ENCODE peak calls at places on chromosomes 13 and 19, in seven cellular contexts. C, U, K, X, Y, F and L are unnamed samples.

GRCh38 chr13:43232144-43232840 is 208.9 kb downstream of the DNAJC15 start:
- DNase-seq in C (no peak), U (no peak), K (peak; percentile 40), X (no peak), Y (no peak), F (no peak), L (peak; percentile 37)

GRCh38 chr19:22832031-22832762 is at the start of gene ZNF723:
- DNase-seq in C (no peak), U (no peak), K (no peak), X (no peak), Y (no peak), F (no peak), L (no peak)

GRCh38 chr19:3383121-3383722 is 16.8 kb downstream of the NFIC start:
- DNase-seq in C (no peak), U (no peak), K (no peak), X (no peak), Y (no peak), F (no peak), L (no peak)

GRCh38 chr19:49148784-49149651 is 6.2 kb downstream of the HRC start:
- DNase-seq in C (peak; percentile 76), U (peak; percentile 98), K (peak; percentile 99), X (peak; percentile 100), Y (peak; percentile 74), F (peak; percentile 7), L (peak; percentile 95)

GRCh38 chr19:15989889-15990288 is 41.1 kb downstream of the OR10H4 start:
- DNase-seq in C (no peak), U (no peak), K (no peak), X (peak; percentile 5), Y (no peak), F (no peak), L (no peak)

GRCh38 chr19:18501351-18501750 is 20.5 kb downstream of the ELL start:
- DNase-seq in C (no peak), U (no peak), K (no peak), X (no peak), Y (no peak), F (no peak), L (no peak)

GRCh38 chr13:31377946-31378345 is 178.2 kb downstream of the B3GLCT start:
- DNase-seq in C (no peak), U (no peak), K (no peak), X (no peak), Y (no peak), F (no peak), L (no peak)

GRCh38 chr13:87234981-87235380 is 436.2 kb upstream of the SLITRK5 start:
- DNase-seq in C (no peak), U (peak; percentile 59), K (peak; percentile 60), X (no peak), Y (no peak), F (peak; percentile 7), L (no peak)

GRCh38 chr13:41502676-41503075 is 45.3 kb downstream of the RGCC start:
- DNase-seq in C (no peak), U (no peak), K (no peak), X (no peak), Y (peak; percentile 43), F (peak; percentile 96), L (no peak)

GRCh38 chr19:38869836-38870607 is 8.1 kb downstream of the RINL start:
- DNase-seq in C (peak; percentile 93), U (peak; percentile 18), K (no peak), X (no peak), Y (peak; percentile 93), F (peak; percentile 61), L (no peak)

GRCh38 chr19:1969176-1970002 is 28.4 kb downstream of the CSNK1G2 start:
- DNase-seq in C (no peak), U (no peak), K (no peak), X (no peak), Y (no peak), F (no peak), L (no peak)

GRCh38 chr13:45231722-45232121 is 30.9 kb upstream of the KCTD4 start:
- DNase-seq in C (no peak), U (peak; percentile 37), K (no peak), X (no peak), Y (no peak), F (no peak), L (no peak)

GRCh38 chr13:33992891-33993336 is 175.0 kb downstream of the RFC3 start:
- DNase-seq in C (no peak), U (no peak), K (no peak), X (no peak), Y (no peak), F (no peak), L (no peak)

GRCh38 chr19:53511933-53512374 is 26.0 kb upstream of the ZNF331 start:
- DNase-seq in C (peak; percentile 17), U (peak; percentile 47), K (peak; percentile 63), X (peak; percentile 61), Y (no peak), F (no peak), L (peak; percentile 44)

GRCh38 chr19:1267441-1268391 is 1.4 kb upstream of the CIRBP start:
- DNase-seq in C (peak; percentile 32), U (no peak), K (no peak), X (no peak), Y (no peak), F (no peak), L (no peak)

GRCh38 chr13:52845766-52846566 is 2.5 kb downstream of the PCDH8 start:
- DNase-seq in C (no peak), U (no peak), K (no peak), X (no peak), Y (peak; percentile 35), F (peak; percentile 4), L (no peak)

GRCh38 chr19:39405261-39405912 is 1.3 kb upstream of the ZFP36 start:
- DNase-seq in C (no peak), U (no peak), K (no peak), X (no peak), Y (no peak), F (no peak), L (no peak)

DNA sequence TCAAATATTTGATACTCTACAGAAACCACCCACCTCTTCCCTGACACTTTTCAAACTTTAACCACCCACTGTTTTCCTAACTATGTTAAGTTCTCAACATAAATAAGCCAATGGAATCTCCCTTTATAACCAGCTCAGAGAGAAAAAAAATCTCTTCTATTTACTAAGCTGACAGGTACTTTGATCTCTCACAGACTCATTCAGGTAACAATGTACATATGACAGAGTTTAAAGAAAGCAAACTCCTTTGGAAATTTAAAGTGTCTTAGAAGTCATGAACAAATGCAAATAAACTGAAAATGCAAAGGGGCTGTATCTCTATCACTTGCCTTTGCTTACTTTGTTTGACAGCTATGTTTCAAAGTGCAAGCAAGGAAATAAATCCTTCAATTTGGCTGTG is 109.3 kb downstream of the KLF12 start:
- DNase-seq in C (no peak), U (no peak), K (no peak), X (peak; percentile 53), Y (no peak), F (no peak), L (no peak)
- H3K4me3 ChIP-seq in C (peak overlapping the region; percentile 13), U (no peak overlapping the region), K (no peak overlapping the region), X (no peak overlapping the region), Y (peak overlapping the region; percentile 22), F (no peak overlapping the region), L (no peak overlapping the region)

GRCh38 chr19:14554382-14554812 is 17.5 kb downstream of the NDUFB7 start:
- DNase-seq in C (no peak), U (no peak), K (peak; percentile 38), X (no peak), Y (no peak), F (no peak), L (no peak)

GRCh38 chr19:14556662-14557188 is 15.1 kb downstream of the NDUFB7 start:
- DNase-seq in C (peak; percentile 66), U (peak; percentile 70), K (peak; percentile 89), X (peak; percentile 65), Y (peak; percentile 88), F (peak; percentile 35), L (peak; percentile 77)

GRCh38 chr19:14558370-14559066 is 13.3 kb downstream of the NDUFB7 start:
- DNase-seq in C (no peak), U (no peak), K (no peak), X (no peak), Y (no peak), F (no peak), L (no peak)

GRCh38 chr19:14553939-14554243 is 18.0 kb downstream of the NDUFB7 start:
- DNase-seq in C (no peak), U (no peak), K (no peak), X (no peak), Y (no peak), F (no peak), L (no peak)

DNA sequence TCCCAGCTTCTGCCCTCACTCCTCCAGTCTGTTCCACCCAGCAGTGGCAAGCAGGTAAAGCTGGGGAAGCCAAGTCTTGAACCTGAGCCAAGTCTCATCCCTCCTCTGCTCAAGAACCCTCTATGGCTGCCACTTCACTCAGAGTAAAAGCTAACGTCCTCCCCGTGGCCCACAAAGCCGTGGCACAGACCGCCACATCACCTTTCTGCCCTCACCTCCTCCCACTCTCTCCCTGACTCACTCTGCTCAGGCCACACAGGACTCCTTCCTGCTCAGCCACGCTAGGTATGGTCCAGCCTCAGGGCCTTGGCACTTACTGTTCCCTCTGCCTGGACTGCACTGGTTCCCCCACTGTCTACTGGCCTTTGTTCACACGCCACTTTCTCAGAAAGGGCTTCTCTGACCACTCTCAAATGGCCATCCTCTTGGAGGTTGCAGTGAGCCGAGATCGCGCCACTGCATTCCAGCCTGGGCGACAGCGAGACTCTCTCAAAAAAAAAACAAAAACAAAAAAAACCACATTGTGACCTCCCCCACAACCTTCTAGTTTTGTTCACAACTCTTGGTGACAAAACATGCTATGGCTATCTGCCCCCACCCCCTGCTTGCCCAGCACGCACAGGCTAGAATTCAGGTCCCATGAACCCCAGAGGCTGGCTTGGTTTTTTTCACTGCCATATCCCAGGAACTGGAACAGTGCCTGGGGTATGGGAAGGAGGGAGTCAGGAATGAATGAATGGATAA is 15.8 kb downstream of the NDUFB7 start:
- DNase-seq in C (no peak), U (peak; percentile 65), K (peak; percentile 53), X (no peak), Y (no peak), F (no peak), L (peak; percentile 42)
- H3K4me3 ChIP-seq in C (peak overlapping the region; percentile 35), U (peak overlapping the region; percentile 17), K (no peak overlapping the region), X (no peak overlapping the region), Y (no peak overlapping the region), F (no peak overlapping the region), L (no peak overlapping the region)

DNA sequence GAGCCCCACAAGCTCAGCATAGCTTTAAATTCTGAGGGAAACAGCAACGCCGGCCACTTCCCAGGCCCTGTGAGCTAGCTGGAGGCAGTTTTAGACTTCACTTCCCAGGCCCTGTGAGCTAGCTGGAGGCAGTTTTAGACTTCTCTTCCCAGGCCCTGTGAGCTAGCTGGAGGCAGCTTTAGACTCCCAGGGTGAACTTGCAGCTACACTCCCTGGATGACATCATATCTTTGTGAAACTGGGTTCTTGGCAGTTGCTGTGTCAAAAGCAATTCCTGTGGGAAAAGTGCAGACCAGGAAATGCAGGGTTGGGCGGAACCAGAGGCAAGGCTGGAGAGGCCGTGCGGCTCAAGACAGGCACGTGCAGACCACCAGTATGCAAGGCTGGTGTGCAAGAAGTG is 12.7 kb downstream of the SOX1 start:
- DNase-seq in C (no peak), U (peak; percentile 35), K (no peak), X (no peak), Y (no peak), F (no peak), L (no peak)
- H3K4me3 ChIP-seq in C (no peak overlapping the region), U (no peak overlapping the region), K (no peak overlapping the region), X (no peak overlapping the region), Y (no peak overlapping the region), F (no peak overlapping the region), L (no peak overlapping the region)

GRCh38 chr13:36363464-36363863 is 17.3 kb upstream of the SPART start:
- DNase-seq in C (no peak), U (no peak), K (no peak), X (no peak), Y (no peak), F (no peak), L (no peak)
- H3K4me3 ChIP-seq in C (no peak overlapping the region), U (no peak overlapping the region), K (no peak overlapping the region), X (no peak overlapping the region), Y (no peak overlapping the region), F (no peak overlapping the region), L (no peak overlapping the region)